ENCODE peak calls at places on chromosome 12, in nine cellular contexts. V is heart left ventricle; T is ovary; A is fibroblast of pulmonary artery; O is HL-60; G is foreskin fibroblast; B is CD8-positive, alpha-beta T cell; R is fibroblast of mammary gland; L is SK-N-SH. E is an unnamed sample.

GRCh38 chr12:52648012-52648550 is 3.9 kb downstream of the KRT2 start:
- DNase-seq in O (no peak), T (no peak), A (no peak), G (no peak), L (no peak), R (no peak), B (no peak), V (no peak), E (no peak)

GRCh38 chr12:123801573-123802178 is 39.6 kb downstream of the DNAH10 start:
- DNase-seq in L (no peak), R (peak), O (no peak), A (peak), V (no peak), T (no peak), G (peak), B (no peak), E (peak)

GRCh38 chr12:13170892-13171490 is 25.5 kb upstream of the EMP1 start:
- DNase-seq in T (no peak), V (no peak), A (no peak), G (no peak), R (peak), O (no peak), B (no peak), L (no peak), E (no peak)

GRCh38 chr12:6430124-6430989 is 14.4 kb upstream of the CD27 start:
- DNase-seq in L (no peak), T (peak), G (peak), R (peak), V (peak), B (no peak), A (peak), O (peak), E (peak)

GRCh38 chr12:57816001-57816854 is 2.3 kb downstream of the AVIL start:
- DNase-seq in A (no peak), O (no peak), G (no peak), L (peak), B (no peak), R (no peak), V (no peak), T (no peak), E (no peak)

GRCh38 chr12:24944598-24944975 is 4.3 kb downstream of the BCAT1 start:
- DNase-seq in L (no peak), R (no peak), V (no peak), G (no peak), O (no peak), B (no peak), T (no peak), A (no peak), E (no peak)

GRCh38 chr12:80178846-80179245 is 79.5 kb downstream of the OTOGL start:
- DNase-seq in A (no peak), V (no peak), G (no peak), O (no peak), R (no peak), T (no peak), B (no peak), L (no peak), E (no peak)

GRCh38 chr12:52473738-52474137 is at the start of gene KRT6C:
- DNase-seq in T (no peak), G (no peak), A (no peak), O (no peak), L (no peak), V (no peak), B (no peak), R (no peak), E (peak)

GRCh38 chr12:12736759-12737676 is 19.9 kb downstream of the CDKN1B start:
- DNase-seq in R (peak), L (peak), V (peak), T (no peak), A (peak), O (peak), B (peak), G (peak), E (peak)

GRCh38 chr12:28622416-28622815 is 432.2 kb downstream of the CCDC91 start:
- DNase-seq in V (no peak), A (peak), L (no peak), B (no peak), R (peak), O (no peak), T (no peak), G (peak), E (peak)

GRCh38 chr12:106879612-106880011 is 76.1 kb upstream of the TMEM263 start:
- DNase-seq in A (no peak), R (no peak), T (no peak), V (no peak), L (no peak), O (no peak), G (no peak), B (no peak), E (no peak)

GRCh38 chr12:132761032-132761910 is at the start of gene ANKLE2:
- DNase-seq in A (peak), G (peak), L (peak), R (peak), B (peak), O (peak), V (peak), T (peak), E (peak)

GRCh38 chr12:88310069-88310468 is 168.0 kb downstream of the TMTC3 start:
- DNase-seq in L (no peak), B (no peak), A (peak), G (peak), T (no peak), R (peak), V (peak), O (no peak), E (peak)

GRCh38 chr12:93825926-93826599 is 148.9 kb downstream of the CRADD start:
- DNase-seq in L (no peak), A (no peak), T (no peak), O (no peak), G (no peak), R (peak), V (no peak), B (no peak), E (no peak)

GRCh38 chr12:98838282-98838681 is 193.2 kb downstream of the APAF1 start:
- DNase-seq in T (peak), B (no peak), L (no peak), V (no peak), O (no peak), A (peak), R (peak), G (peak), E (peak)

GRCh38 chr12:109291531-109292341 is 17.3 kb downstream of the FOXN4 start:
- DNase-seq in A (peak), V (peak), B (no peak), R (peak), L (peak), G (peak), O (no peak), T (no peak), E (no peak)

GRCh38 chr12:9750276-9751203 is 10.2 kb downstream of the CD69 start:
- DNase-seq in L (peak), T (peak), R (peak), V (no peak), O (peak), A (peak), B (peak), G (peak), E (peak)

GRCh38 chr12:67994046-67994445 is 4.8 kb downstream of the IFNG-AS1 start:
- DNase-seq in V (no peak), R (no peak), B (no peak), L (no peak), G (no peak), A (no peak), O (no peak), T (no peak), E (no peak)
- TF ChIP-seq CTCF in V (no peak), R (no peak), B (no peak), L (no peak), G (no peak), A (no peak), O (no peak), T (no peak), E (no peak)

DNA sequence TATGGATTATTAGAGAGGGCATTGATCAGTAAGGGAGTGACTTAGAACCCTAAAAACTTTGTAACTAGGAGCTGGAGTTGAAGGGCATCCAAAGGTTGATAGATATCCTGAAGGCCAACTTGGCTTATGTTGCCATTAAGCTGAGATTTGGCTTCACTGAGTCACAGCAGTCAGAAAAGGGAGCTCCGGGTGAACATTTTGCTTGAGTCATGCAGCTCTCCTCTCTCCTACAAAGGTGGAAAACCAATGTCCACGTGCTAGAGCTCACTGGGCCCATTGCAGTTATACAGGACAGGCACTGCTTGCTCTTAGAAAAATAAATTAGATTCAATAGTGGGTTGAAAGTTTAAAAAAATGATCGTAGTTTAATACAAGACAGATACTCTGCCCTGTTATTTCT is 87.3 kb upstream of the LRIG3 start:
- DNase-seq in B (no peak), R (peak), O (no peak), G (no peak), V (no peak), L (no peak), T (no peak), A (no peak), E (no peak)
- TF ChIP-seq CTCF in B (no peak), R (no peak), O (no peak), G (no peak), V (no peak), L (no peak), T (no peak), A (no peak), E (no peak)

GRCh38 chr12:116019415-116019814 is 258.1 kb downstream of the MED13L start:
- DNase-seq in G (no peak), A (no peak), V (no peak), L (no peak), O (no peak), B (no peak), R (no peak), T (no peak), E (no peak)

GRCh38 chr12:116011217-116011616 is 266.3 kb downstream of the MED13L start:
- DNase-seq in L (no peak), B (no peak), O (no peak), A (no peak), G (no peak), T (no peak), V (no peak), R (no peak), E (no peak)

GRCh38 chr12:116012757-116013156 is 264.7 kb downstream of the MED13L start:
- DNase-seq in A (no peak), R (no peak), T (no peak), B (no peak), O (no peak), V (no peak), L (no peak), G (no peak), E (no peak)

GRCh38 chr12:116018282-116018681 is 259.2 kb downstream of the MED13L start:
- DNase-seq in L (no peak), O (no peak), A (no peak), T (no peak), V (no peak), R (no peak), G (no peak), B (no peak), E (no peak)

DNA sequence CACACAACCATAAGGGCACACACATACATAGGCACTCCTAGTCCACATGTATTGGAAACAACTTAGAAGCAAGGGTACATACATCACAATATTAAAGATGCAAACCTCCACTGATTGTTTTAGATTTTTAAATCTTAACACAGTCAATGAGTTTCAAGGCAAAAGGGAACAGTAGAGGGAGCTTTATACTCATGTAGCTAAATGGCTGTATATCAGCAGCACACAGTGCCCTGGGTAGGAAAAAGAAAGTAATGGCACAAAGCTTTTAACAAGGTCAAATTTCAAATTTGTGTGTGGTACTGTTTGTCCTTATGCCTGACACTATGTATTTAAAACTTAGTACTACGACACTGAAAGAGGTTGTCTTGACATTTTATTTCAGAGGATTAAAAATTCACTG is 262.0 kb downstream of the MED13L start:
- DNase-seq in G (peak), R (peak), L (peak), A (peak), V (no peak), B (no peak), T (no peak), O (no peak), E (peak)
- TF ChIP-seq CTCF in G (peak), R (peak), L (peak), A (peak), V (peak), B (peak), T (peak), O (no peak), E (peak)

DNA sequence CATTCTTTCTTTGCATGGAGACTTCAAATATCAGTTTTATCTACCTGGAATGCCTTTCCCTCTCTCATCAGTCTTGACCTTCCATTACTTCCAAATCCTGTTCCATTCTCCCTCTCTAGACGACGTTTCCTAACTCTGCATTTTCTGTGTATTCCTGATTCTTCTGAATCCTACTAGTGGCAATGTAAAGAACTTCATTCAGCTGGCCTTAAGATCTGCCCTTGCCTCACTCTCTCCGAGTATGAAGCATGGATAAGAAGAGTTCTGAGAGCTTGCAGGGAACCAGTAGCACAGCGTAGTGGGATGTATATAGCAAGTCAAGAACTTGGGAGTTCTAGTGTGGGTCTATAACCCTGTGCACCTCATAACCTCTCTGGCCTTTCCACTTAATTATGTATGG is 68.5 kb upstream of the HOXC13 start:
- DNase-seq in B (no peak), R (no peak), V (no peak), L (no peak), G (no peak), O (no peak), A (no peak), T (no peak), E (no peak)
- TF ChIP-seq CTCF in B (no peak), R (no peak), V (no peak), L (no peak), G (no peak), O (no peak), A (no peak), T (no peak), E (no peak)

GRCh38 chr12:8594072-8594471 is 18.6 kb downstream of the AICDA start:
- DNase-seq in R (no peak), V (no peak), O (no peak), B (no peak), L (no peak), G (no peak), T (no peak), A (no peak), E (no peak)

GRCh38 chr12:8589679-8590078 is 23.0 kb downstream of the AICDA start:
- DNase-seq in R (no peak), A (no peak), V (no peak), G (no peak), L (no peak), T (no peak), B (no peak), O (no peak), E (no peak)

GRCh38 chr12:8593246-8593645 is 19.4 kb downstream of the AICDA start:
- DNase-seq in B (no peak), L (no peak), A (no peak), R (no peak), T (no peak), V (no peak), G (no peak), O (no peak), E (no peak)

DNA sequence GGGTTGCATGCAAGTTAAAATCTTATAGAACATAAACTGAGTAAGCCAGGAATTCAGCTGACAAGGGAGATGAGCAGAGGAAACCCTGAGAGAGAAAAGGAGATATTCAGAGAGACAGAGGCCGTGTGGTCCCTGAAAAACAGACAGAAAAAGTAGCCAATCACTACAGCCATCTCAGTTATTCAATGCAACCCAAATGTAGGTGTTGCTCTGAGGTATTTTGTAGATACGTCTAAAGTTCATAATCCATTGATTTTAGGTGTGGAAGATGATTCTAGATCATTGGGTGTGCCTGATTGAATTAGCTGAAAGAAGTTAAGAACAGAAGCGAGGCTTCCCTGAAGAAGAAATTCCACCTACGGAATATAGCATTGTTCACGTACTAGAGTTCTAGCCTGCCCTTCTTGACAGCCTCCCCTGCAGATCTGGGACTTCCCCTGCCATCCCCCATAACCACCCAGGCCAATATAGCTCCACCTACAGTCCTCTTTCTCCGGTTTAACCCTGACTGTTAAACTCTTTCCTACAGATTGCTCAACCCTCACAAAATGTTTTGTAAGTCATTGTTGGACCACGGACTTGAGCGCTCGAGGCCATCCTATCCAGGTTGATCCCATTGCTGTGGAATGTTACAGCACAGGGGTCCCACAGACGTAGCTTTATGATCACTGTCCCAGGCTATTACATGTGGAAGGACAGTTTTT is 21.7 kb downstream of the AICDA start:
- DNase-seq in O (peak), R (peak), G (no peak), L (no peak), B (no peak), V (no peak), T (no peak), A (peak), E (peak)
- TF ChIP-seq CTCF in O (peak), R (no peak), G (no peak), L (no peak), B (no peak), V (no peak), T (no peak), A (no peak), E (no peak)